ENCODE peak calls at places on chromosome 2, in four cellular contexts. S is neural progenitor cell, V is tibial nerve, X is Peyer's patch. Z is an unnamed sample.

GRCh38 chr2:64859208-64860161 is 129.7 kb upstream of the SLC1A4 start:
- DNase-seq in V (peak), X (peak), S (peak), Z (peak)

GRCh38 chr2:84938194-84938879 is 32.6 kb upstream of the KCMF1 start:
- DNase-seq in X (no peak), S (no peak), V (no peak), Z (no peak)

GRCh38 chr2:217942731-217943335 is 60.0 kb downstream of the TNS1 start:
- DNase-seq in S (no peak), V (no peak), X (no peak), Z (no peak)

GRCh38 chr2:127614731-127615130 is 31.2 kb upstream of the GPR17 start:
- DNase-seq in X (no peak), V (peak), S (no peak), Z (no peak)

GRCh38 chr2:120246546-120247300 is 5.9 kb upstream of the RALB start:
- DNase-seq in X (no peak), V (no peak), S (no peak), Z (no peak)

GRCh38 chr2:65018141-65018582 is 29.0 kb downstream of the SLC1A4 start:
- DNase-seq in S (no peak), V (no peak), X (no peak), Z (no peak)

GRCh38 chr2:74441690-74442482 is at the start of gene RTKN:
- DNase-seq in V (peak), S (peak), X (no peak), Z (no peak)

GRCh38 chr2:231819449-231820042 is 33.3 kb downstream of the COPS7B start:
- DNase-seq in V (no peak), S (no peak), X (no peak), Z (no peak)

GRCh38 chr2:170249761-170250160 is 71.8 kb downstream of the MYO3B start:
- DNase-seq in X (no peak), S (no peak), V (no peak), Z (no peak)

GRCh38 chr2:25000503-25001328 is 29.0 kb upstream of the DNAJC27 start:
- DNase-seq in S (no peak), V (no peak), X (no peak), Z (no peak)

GRCh38 chr2:230153390-230153976 is 66.3 kb downstream of the SP110 start:
- DNase-seq in S (peak), X (no peak), V (no peak), Z (no peak)

GRCh38 chr2:29290293-29291052 is 175.3 kb downstream of the CLIP4 start:
- DNase-seq in X (no peak), V (no peak), S (peak), Z (peak)

GRCh38 chr2:46377287-46377605 is 80.0 kb downstream of the EPAS1 start:
- DNase-seq in V (no peak), X (no peak), S (peak), Z (no peak)

GRCh38 chr2:236642584-236643291 is 73.1 kb downstream of the ACKR3 start:
- DNase-seq in V (peak), S (no peak), X (peak), Z (peak)

GRCh38 chr2:47512581-47513083 is 109.7 kb downstream of the MSH2 start:
- DNase-seq in V (no peak), S (no peak), X (no peak), Z (no peak)

GRCh38 chr2:47232738-47233415 is 77.8 kb upstream of the STPG4 start:
- DNase-seq in V (no peak), S (no peak), X (no peak), Z (no peak)

GRCh38 chr2:188512456-188512855 is 220.8 kb downstream of the GULP1 start:
- DNase-seq in S (peak), V (no peak), X (no peak), Z (no peak)

DNA sequence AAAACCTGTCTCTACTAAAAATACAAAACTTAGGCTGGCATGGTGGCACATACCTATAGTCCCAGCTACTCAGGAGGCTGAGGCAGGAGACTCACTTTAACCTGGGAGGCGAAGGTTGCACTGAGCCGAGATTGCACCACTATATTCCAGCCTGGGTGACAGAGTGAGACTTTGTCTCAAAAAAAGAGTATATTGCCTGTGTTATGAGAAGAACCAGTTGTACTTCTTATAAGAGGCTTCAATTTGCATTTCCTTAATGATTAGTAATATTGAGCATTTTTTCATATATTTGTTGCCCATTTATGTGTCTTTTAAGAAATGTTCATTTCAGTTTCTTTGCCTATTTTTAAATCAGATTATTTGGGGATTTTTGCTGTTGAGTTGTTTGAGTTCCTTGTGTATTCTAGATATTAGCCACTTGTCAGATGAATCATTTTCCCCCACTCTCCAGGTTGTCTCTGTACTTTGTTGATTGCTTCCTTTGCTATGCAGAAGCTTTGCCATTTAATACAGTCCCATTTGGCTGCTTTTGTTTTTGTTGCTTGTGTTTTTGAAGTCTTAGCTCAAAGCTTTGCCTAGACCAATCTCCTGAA is 75.8 kb upstream of the LRPPRC start:
- DNase-seq in V (no peak), X (no peak), S (no peak), Z (no peak)
- H3K27ac ChIP-seq in V (no peak), X (no peak), S (no peak), Z (no peak)

GRCh38 chr2:221641181-221641871 is 69.2 kb upstream of the EPHA4 start:
- DNase-seq in X (no peak), S (no peak), V (no peak), Z (no peak)

GRCh38 chr2:221640686-221641085 is 68.6 kb upstream of the EPHA4 start:
- DNase-seq in S (no peak), X (no peak), V (no peak), Z (no peak)

DNA sequence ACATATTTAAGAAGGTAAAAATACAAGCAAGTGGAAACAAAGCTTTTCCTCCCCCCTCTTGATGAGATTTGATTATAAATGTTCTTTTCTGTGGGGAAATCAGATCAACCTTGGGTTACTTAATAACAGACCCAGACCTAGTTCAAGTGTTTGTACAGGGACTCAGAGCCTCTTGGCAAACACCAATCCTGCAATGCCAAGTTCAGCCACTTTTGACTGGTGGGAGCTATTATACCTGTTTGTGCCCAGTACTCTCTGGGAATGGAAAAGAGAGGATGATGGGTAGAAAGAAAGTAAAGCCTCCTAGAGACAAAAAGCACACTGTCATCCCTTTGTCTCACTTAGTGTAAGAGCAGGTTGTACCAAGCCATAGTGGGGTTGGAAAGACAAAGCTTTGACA is 63.8 kb upstream of the EPHA4 start:
- DNase-seq in S (no peak), V (no peak), X (no peak), Z (no peak)
- TF ChIP-seq CTCF in S (no peak), V (no peak), X (no peak), Z (no peak)

DNA sequence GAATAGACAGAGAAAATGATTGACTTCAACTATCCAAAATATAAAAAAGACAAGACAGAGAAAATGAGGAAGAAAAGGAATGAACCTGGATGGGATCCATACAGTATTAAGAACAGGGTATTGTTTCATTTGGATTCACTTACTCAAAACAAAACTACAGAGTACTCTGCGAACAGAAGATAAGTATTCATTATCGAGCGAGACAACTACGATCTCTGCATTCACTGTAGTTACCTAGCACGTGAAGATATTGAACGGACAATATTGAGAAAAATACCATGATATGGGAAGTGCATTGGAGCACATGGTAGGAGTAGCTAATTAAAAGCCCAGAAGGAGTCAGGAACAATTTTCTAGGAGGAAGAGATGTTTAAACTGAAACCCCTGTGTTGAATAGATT is 1.0 kb upstream of the ORC2 start:
- DNase-seq in S (no peak), V (no peak), X (no peak), Z (no peak)
- H3K27ac ChIP-seq in S (no peak), V (no peak), X (peak), Z (no peak)

GRCh38 chr2:165699931-165700330 is 94.1 kb downstream of the GALNT3 start:
- DNase-seq in V (no peak), X (no peak), S (no peak), Z (no peak)

GRCh38 chr2:165693838-165694237 is 100.2 kb downstream of the GALNT3 start:
- DNase-seq in V (no peak), X (no peak), S (no peak), Z (no peak)

GRCh38 chr2:165700511-165700910 is 93.5 kb downstream of the GALNT3 start:
- DNase-seq in S (peak), V (no peak), X (no peak), Z (no peak)

GRCh38 chr2:165697727-165698620 is 96.1 kb downstream of the GALNT3 start:
- DNase-seq in S (peak), X (no peak), V (no peak), Z (no peak)

GRCh38 chr2:165698621-165698946 is 95.5 kb downstream of the GALNT3 start:
- DNase-seq in V (no peak), S (peak), X (peak), Z (no peak)
- TF ChIP-seq CTCF in V (peak), S (peak), X (peak), Z (no peak)

GRCh38 chr2:240732911-240733622 is 41.4 kb downstream of the AQP12A start:
- DNase-seq in X (no peak), S (no peak), V (no peak), Z (no peak)

GRCh38 chr2:240732184-240732583 is 40.5 kb downstream of the AQP12A start:
- DNase-seq in V (no peak), X (no peak), S (no peak), Z (no peak)

GRCh38 chr2:240734756-240735155 is 43.1 kb downstream of the AQP12A start:
- DNase-seq in V (no peak), X (no peak), S (no peak), Z (no peak)

GRCh38 chr2:240735476-240735875 is 43.8 kb downstream of the AQP12A start:
- DNase-seq in V (no peak), S (no peak), X (no peak), Z (no peak)

DNA sequence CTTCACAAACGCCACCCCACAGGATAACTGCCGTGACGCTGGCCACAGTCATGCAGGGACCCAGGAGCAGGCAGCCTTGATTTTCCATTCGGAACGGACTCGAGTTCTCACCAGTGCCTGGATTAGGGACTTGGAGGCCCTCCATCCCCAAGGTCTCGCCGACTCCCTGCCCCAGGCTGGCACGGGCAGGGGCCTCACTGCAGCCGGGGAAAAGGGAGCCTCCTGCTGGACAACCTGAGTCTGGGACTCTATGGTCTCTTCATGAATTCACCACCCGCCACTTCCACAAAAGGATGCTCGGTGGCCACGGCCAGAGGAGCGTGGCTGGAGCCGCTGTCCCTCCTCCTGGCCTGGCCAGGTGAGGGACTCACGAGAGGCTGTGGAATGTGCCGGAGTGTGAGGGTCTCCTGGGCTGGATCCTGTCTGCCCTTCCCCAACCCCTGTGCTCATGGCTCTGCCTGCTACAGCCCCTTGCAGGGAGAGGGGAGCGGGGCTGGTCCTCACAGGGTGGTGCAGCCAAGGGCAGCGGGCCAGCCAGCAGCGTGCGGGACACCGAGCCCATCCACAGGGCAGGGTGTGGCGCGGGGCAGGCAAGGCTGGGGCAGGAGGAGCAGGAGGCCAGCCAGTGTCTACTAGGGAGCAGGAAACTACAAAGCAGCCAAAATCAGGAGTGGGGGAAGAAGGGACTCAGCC is 42.3 kb downstream of the AQP12A start:
- DNase-seq in V (no peak), S (peak), X (no peak), Z (no peak)
- H3K27ac ChIP-seq in V (no peak), S (no peak), X (no peak), Z (no peak)

DNA sequence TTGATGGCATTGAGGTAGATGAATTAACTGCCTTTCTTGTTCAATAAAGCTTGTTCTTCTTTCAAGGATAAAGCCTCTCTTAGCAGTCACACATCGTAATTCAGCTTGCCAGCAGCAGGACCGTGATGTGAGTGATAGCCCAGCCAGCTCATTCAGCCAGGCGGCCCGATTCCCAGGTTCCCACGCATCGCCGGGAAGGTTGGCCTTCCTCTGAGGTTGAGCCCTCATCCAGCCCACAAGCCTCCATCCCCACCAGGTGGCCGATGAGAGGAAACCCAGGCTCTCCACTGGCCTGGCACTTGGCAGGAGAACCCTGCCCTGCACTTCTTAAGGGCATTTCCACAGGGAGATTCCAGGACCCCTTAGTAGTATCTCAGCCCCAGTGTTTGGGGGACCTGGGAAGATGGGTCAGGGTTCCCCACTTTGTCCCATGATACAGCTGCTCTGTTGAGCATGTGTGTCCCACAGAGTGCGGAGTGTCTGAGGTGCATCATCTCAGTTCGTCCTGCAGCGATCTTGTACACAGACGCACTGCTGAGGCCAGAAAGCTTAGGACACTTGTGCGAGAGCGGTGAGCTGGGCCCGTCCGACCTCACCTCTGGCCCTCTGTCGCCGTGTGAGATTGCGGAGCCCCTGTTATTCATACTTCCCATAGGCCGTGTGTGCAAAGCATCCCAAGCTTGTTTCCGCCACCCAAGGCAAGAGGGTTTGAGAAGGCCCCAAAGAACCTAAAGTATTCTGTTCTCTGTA is 4.9 kb downstream of the AGAP1 start:
- DNase-seq in X (no peak), V (no peak), S (peak), Z (no peak)
- TF ChIP-seq CTCF in X (no peak), V (no peak), S (peak), Z (no peak)

GRCh38 chr2:37378411-37378810 is 34.0 kb downstream of the QPCT start:
- DNase-seq in V (peak), S (no peak), X (no peak), Z (no peak)
- H3K27ac ChIP-seq in V (no peak), S (no peak), X (no peak), Z (no peak)

GRCh38 chr2:203730866-203731265 is 24.4 kb downstream of the CD28 start:
- DNase-seq in X (no peak), V (no peak), S (no peak), Z (no peak)
- TF ChIP-seq CTCF in X (no peak), V (no peak), S (no peak), Z (no peak)